ENCODE peak calls at places on chromosomes 13 and 19, in eight cellular contexts. E is SK-N-SH, R is A549, S is WTC11, C is H1, Y is IMR-90, K is K562, J is GM12878. I is an unnamed sample.

GRCh38 chr19:10211691-10212090 is 16.9 kb upstream of the DNMT1 start:
- DNase-seq in R (no peak), J (no peak), Y (no peak), E (no peak), C (no peak), S (no peak), K (no peak), I (no peak)

GRCh38 chr19:6590458-6591319 is at the start of gene CD70:
- DNase-seq in K (no peak), R (peak), S (peak), E (no peak), J (peak), Y (no peak), C (no peak), I (no peak)

GRCh38 chr13:69589531-69589930 is 518.1 kb upstream of the ATXN8OS start:
- DNase-seq in R (no peak), K (no peak), S (no peak), Y (no peak), J (no peak), E (no peak), C (no peak), I (no peak)

GRCh38 chr19:45882652-45883585 is 3.0 kb downstream of the IRF2BP1 start:
- DNase-seq in K (peak), J (peak), R (peak), Y (peak), E (peak), S (peak), C (no peak), I (peak)

GRCh38 chr19:6424190-6424938 is at the start of gene KHSRP:
- DNase-seq in S (no peak), J (no peak), K (peak), C (no peak), E (peak), R (no peak), Y (no peak), I (no peak)

GRCh38 chr19:19077103-19077502 is 13.3 kb downstream of the SLC25A42 start:
- DNase-seq in J (no peak), S (no peak), Y (no peak), K (no peak), R (no peak), C (no peak), E (no peak), I (no peak)

GRCh38 chr13:101875091-101875490 is 422.6 kb downstream of the ITGBL1 start:
- DNase-seq in K (no peak), J (no peak), S (no peak), R (no peak), E (no peak), C (no peak), Y (no peak), I (no peak)

GRCh38 chr13:112203614-112204013 is 136.7 kb downstream of the SOX1 start:
- DNase-seq in Y (no peak), K (no peak), S (no peak), E (no peak), R (no peak), C (no peak), J (no peak), I (no peak)

GRCh38 chr13:27638521-27638920 is 16.8 kb downstream of the POLR1D start:
- DNase-seq in R (no peak), Y (peak), K (no peak), E (no peak), J (no peak), S (no peak), C (no peak), I (no peak)

GRCh38 chr13:21399741-21400140 is 59.4 kb downstream of the ZDHHC20 start:
- DNase-seq in S (no peak), J (no peak), C (no peak), E (no peak), R (no peak), Y (peak), K (no peak), I (no peak)
- TF ChIP-seq USF2 in S (no peak), J (no peak), C (no peak), E (no peak), R (no peak), Y (no peak), K (no peak), I (no peak)

GRCh38 chr19:17692566-17692965 is 4.4 kb upstream of the UNC13A start:
- DNase-seq in R (no peak), Y (no peak), C (no peak), J (no peak), E (no peak), K (no peak), S (no peak), I (no peak)

DNA sequence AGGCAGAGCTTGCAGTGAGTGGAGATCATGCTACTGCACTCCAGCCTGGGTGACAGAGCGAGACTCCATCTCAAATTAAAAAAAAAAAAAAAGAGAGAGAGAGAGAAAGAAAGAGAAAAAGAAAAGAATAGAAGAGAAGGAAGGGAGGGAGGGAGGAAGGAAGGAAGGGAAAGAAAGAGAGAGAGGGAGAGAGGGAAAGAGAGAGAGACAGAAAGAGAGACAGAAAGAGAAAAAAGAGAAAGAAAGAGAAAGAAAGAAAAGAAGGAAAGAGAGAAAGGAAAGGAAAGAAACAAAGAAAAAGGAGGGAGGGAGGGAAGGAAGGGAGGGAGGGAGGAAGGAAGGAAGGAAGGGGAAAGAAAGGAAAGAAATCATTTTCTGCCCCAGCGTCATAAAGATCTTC is 7.0 kb upstream of the UNC13A start:
- DNase-seq in S (no peak), E (no peak), C (no peak), K (no peak), J (no peak), R (no peak), Y (no peak), I (no peak)
- TF ChIP-seq USF2 in S (no peak), E (no peak), C (no peak), K (no peak), J (no peak), R (no peak), Y (no peak), I (no peak)

GRCh38 chr19:1818549-1819195 is 6.6 kb upstream of the ATP8B3 start:
- DNase-seq in E (no peak), J (no peak), C (no peak), Y (no peak), S (no peak), K (no peak), R (no peak), I (no peak)
- TF ChIP-seq USF2 in E (no peak), J (no peak), C (no peak), Y (no peak), S (no peak), K (no peak), R (no peak), I (no peak)

GRCh38 chr19:7881910-7882309 is 6.4 kb upstream of the LRRC8E start:
- DNase-seq in E (no peak), K (no peak), S (no peak), Y (no peak), C (no peak), R (no peak), J (no peak), I (no peak)

GRCh38 chr19:7887408-7888144 is 734 bp upstream of the LRRC8E start:
- DNase-seq in K (no peak), J (no peak), R (no peak), S (no peak), C (no peak), E (no peak), Y (no peak), I (no peak)

GRCh38 chr19:7885818-7886217 is 2.5 kb upstream of the LRRC8E start:
- DNase-seq in C (no peak), R (no peak), J (no peak), E (no peak), K (no peak), Y (no peak), S (no peak), I (no peak)

GRCh38 chr19:7883105-7883504 is 5.2 kb upstream of the LRRC8E start:
- DNase-seq in C (no peak), E (no peak), K (no peak), J (no peak), Y (no peak), R (no peak), S (no peak), I (no peak)

DNA sequence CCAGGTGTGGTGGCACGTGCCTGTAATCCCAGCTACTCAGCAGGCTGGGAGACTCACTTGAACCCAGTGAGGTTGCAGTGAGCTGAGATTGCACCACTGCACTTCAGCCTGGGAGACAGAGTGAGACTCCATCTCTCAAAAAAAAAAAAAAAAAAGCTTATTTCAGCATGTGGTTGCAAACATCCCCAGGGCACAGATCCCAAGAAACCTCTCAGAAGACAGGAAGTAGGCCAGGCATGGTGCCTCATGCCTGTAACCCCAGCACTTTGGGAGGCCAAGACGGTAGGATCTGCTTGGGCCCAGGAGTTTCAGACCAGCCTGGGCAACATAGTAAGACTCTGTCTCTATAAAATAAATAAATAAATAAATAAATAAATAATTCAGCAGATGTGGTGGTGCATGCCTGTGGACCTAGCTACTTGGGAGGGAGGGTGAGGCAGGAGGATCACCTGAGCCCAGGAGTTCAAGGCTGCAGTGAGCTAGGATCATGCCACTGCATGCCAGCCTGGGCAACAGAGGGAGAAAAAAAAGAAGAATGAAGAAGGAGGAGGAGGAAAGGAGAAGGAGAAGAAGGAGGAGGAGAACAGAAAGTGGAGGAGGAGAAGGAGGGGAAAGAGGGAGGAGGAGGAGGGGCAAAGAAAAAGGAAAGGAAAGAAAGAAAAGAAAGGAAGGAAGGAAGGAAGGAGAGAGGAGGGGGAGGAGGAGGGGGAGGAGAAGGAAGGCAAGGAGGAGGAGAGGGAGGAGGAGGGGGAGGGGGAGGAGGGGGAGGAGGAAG is 4.3 kb upstream of the LRRC8E start:
- DNase-seq in J (no peak), C (no peak), K (no peak), Y (peak), E (no peak), S (no peak), R (no peak), I (no peak)
- TF ChIP-seq USF2 in J (no peak), C (no peak), K (no peak), Y (no peak), E (no peak), S (no peak), R (no peak), I (no peak)